ENCODE peak calls at places on chromosomes 16 and 17, in seven cellular contexts. E is WERI-Rb-1; X is HFF-Myc; Z is A549; I is CD8-positive, alpha-beta T cell; P is epithelial cell of esophagus; R is WTC11. L is an unnamed sample.

GRCh38 chr17:78268960-78269892 is 37.8 kb downstream of the TMEM235 start:
- DNase-seq in E (peak), X (no peak), Z (no peak), I (no peak), P (no peak), R (no peak), L (no peak)

GRCh38 chr16:66936462-66936861 is 1.1 kb downstream of the CES2 start:
- DNase-seq in E (no peak), X (no peak), Z (no peak), I (no peak), P (no peak), R (no peak), L (no peak)

GRCh38 chr16:77833906-77834599 is 45.7 kb downstream of the VAT1L start:
- DNase-seq in E (no peak), X (peak), Z (no peak), I (no peak), P (peak), R (no peak), L (peak)

GRCh38 chr17:35520043-35520442 is 17.4 kb downstream of the SLFN12L start:
- DNase-seq in E (no peak), X (no peak), Z (no peak), I (no peak), P (no peak), R (no peak), L (no peak)

GRCh38 chr16:66603537-66604375 is 748 bp upstream of the CMTM3 start:
- DNase-seq in E (peak), X (no peak), Z (peak), I (peak), P (no peak), R (peak), L (peak)

GRCh38 chr17:15456972-15457722 is 10.3 kb downstream of the CDRT4 start:
- DNase-seq in E (no peak), X (peak), Z (no peak), I (no peak), P (no peak), R (no peak), L (no peak)

GRCh38 chr16:66360624-66361324 is 5.7 kb upstream of the CDH5 start:
- DNase-seq in E (no peak), X (no peak), Z (no peak), I (no peak), P (no peak), R (no peak), L (no peak)

GRCh38 chr17:32520737-32521399 is 34.1 kb downstream of the CDK5R1 start:
- DNase-seq in E (peak), X (no peak), Z (no peak), I (no peak), P (no peak), R (no peak), L (no peak)

GRCh38 chr16:9033125-9033830 is 58.2 kb upstream of the HAPSTR1 start:
- DNase-seq in E (peak), X (no peak), Z (peak), I (no peak), P (peak), R (peak), L (peak)

DNA sequence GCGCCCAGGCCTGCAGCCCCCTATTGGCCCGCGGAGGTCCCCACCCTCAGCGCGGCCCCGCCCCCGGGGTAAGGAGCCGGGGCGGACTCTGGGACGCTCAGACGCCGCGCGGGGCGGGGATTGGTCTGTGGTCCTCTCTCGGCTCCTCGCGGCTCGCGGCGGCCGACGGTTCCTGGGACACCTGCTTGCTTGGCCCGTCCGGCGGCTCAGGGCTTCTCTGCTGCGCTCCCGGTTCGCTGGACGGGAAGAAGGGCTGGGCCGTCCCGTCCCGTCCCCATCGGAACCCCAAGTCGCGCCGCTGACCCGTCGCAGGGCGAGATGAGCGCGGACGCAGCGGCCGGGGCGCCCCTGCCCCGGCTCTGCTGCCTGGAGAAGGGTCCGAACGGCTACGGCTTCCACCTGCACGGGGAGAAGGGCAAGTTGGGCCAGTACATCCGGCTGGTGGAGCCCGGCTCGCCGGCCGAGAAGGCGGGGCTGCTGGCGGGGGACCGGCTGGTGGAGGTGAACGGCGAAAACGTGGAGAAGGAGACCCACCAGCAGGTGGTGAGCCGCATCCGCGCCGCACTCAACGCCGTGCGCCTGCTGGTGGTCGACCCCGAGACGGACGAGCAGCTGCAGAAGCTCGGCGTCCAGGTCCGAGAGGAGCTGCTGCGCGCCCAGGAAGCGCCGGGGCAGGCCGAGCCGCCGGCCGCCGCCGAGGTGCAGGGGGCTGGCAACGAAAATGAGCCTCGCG is at the start of gene NHERF1:
- DNase-seq in E (peak), X (peak), Z (peak), I (peak), P (peak), R (peak), L (peak)
- TF ChIP-seq CTCF in E (peak), X (no peak), Z (no peak), I (no peak), P (no peak), R (no peak), L (no peak)

DNA sequence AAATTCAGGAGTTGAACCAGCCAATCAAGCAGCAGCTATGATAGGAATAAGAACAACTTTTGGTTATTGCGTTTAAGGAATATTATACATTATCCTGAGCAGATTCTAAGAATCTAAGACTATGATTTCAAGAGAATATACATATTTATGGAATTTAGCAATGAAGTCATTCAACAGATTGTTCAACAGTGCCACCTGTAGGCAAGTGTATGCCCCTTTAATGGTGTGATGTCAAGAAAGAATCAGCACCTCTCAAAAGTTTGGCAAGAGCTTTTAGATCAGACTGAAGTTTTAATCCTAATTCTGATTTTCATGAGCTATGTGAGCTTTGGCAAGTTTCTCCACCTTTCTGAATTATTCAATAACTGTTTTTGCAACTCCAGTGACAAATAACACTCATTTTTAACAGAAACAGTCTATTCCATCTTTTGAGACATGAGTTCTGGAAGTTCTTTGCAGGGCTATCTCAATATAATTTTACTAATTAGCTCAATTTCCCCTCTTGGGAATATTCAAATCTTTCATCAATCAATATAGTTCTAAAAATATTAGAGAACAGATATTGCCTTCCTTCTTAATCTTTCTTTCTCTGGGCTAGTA is 474.3 kb upstream of the TOM1L1 start:
- DNase-seq in E (peak), X (no peak), Z (peak), I (no peak), P (peak), R (no peak), L (no peak)
- TF ChIP-seq CTCF in E (peak), X (no peak), Z (peak), I (no peak), P (peak), R (no peak), L (no peak)

GRCh38 chr17:19539841-19540311 is 6.2 kb downstream of the SLC47A1 start:
- DNase-seq in E (no peak), X (no peak), Z (no peak), I (no peak), P (no peak), R (no peak), L (no peak)

GRCh38 chr17:19542247-19542646 is 8.6 kb downstream of the SLC47A1 start:
- DNase-seq in E (no peak), X (no peak), Z (no peak), I (no peak), P (no peak), R (no peak), L (no peak)

GRCh38 chr17:19539040-19539399 is 5.4 kb downstream of the SLC47A1 start:
- DNase-seq in E (no peak), X (no peak), Z (no peak), I (no peak), P (no peak), R (no peak), L (no peak)

GRCh38 chr17:19540706-19541370 is 7.2 kb downstream of the SLC47A1 start:
- DNase-seq in E (no peak), X (no peak), Z (no peak), I (no peak), P (no peak), R (no peak), L (no peak)

GRCh38 chr17:19541445-19541844 is 7.8 kb downstream of the SLC47A1 start:
- DNase-seq in E (no peak), X (no peak), Z (no peak), I (no peak), P (no peak), R (no peak), L (no peak)
- TF ChIP-seq CTCF in E (no peak), X (no peak), Z (no peak), I (no peak), P (no peak), R (no peak), L (no peak)

DNA sequence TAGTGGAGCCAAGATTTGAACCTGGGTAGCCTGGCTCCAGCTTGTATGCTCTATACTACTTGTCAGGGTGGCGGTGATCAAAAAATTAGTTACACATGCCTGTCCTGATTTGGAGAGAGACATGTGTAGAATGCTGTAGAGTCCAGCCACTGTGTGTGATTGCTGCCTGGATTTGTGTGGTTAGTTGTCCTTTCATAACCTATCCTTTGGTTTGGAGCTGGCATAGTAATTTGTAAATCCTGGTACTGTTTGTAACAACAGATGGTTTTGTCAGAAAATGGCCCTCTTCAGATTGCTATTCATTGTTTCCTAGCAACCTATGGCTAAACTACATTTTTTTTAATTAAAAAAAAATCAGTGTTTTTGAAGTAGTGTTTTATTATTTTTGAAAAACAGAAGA is 30.5 kb downstream of the ETV4 start:
- DNase-seq in E (no peak), X (no peak), Z (no peak), I (no peak), P (no peak), R (no peak), L (no peak)
- TF ChIP-seq CTCF in E (no peak), X (no peak), Z (no peak), I (no peak), P (no peak), R (no peak), L (no peak)

DNA sequence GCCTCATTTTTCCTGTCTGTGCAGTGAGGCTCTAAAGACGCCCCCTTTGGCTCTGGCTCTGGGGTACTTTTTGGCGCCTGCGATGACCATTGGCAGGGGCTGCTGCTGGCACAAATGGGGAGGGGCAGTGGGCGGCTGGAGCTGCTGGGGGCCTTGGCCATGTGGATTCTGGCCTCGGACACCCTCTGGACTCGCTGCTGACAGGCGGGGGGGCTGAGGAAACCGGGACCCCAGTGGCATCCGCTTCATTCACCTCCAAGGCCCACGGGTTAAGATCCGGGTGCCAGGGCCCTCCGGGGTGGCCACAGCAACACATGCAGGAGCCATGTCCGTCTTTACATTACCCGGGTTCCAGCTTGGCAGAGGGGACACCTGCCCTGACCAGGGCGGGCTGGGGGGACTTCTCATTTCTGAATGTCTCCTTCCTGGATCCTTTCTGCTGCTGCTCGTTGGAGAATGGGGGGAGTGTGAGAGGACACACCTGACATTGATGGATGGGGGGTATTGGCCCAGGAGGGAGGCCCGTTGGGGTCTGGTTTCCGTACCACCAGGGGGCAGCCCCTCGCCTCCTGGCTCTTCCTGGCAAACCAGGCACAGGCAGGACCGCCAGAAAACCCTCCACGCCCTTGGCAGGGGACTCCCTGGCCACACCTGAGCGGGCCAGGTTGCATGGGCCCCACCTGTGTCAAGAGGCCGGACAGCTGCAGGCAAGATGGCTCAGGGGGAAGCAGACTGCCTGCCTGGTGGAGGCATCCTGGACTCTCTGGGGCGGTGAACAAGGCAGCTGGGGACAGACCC is 21.8 kb downstream of the GSE1 start:
- DNase-seq in E (no peak), X (no peak), Z (no peak), I (no peak), P (peak), R (peak), L (peak)
- TF ChIP-seq CTCF in E (peak), X (peak), Z (peak), I (no peak), P (peak), R (peak), L (peak)